ENCODE peak calls at places on chromosomes 3 and 15, in nine cellular contexts. A, D, X, J, I, M, P, N and E are unnamed samples.

GRCh38 chr3:105647047-105647446 is 221.8 kb downstream of the CBLB start:
- DNase-seq in N (peak), D (no peak), M (no peak), A (no peak), I (peak), J (no peak), X (no peak), P (peak), E (no peak)

GRCh38 chr3:71413572-71413971 is 170.0 kb downstream of the FOXP1 start:
- DNase-seq in I (no peak), M (no peak), D (no peak), X (no peak), J (no peak), A (no peak), N (no peak), P (no peak), E (no peak)

GRCh38 chr3:118089563-118089962 is 945.1 kb downstream of the IGSF11 start:
- DNase-seq in J (no peak), D (no peak), N (no peak), M (no peak), I (no peak), P (no peak), A (no peak), X (no peak), E (no peak)

GRCh38 chr15:43132830-43133428 is 457 bp upstream of the TMEM62 start:
- DNase-seq in J (no peak), A (no peak), N (no peak), M (no peak), I (no peak), X (no peak), P (no peak), D (no peak), E (peak)

GRCh38 chr15:61938249-61938648 is 122.0 kb downstream of the VPS13C start:
- DNase-seq in M (no peak), P (no peak), J (no peak), X (no peak), I (no peak), D (no peak), N (no peak), A (no peak), E (no peak)

GRCh38 chr15:99055555-99056134 is 48.1 kb upstream of the PGPEP1L start:
- DNase-seq in M (no peak), D (no peak), N (no peak), J (no peak), A (no peak), X (no peak), I (no peak), P (no peak), E (no peak)

GRCh38 chr15:86711476-86711875 is 631.8 kb downstream of the AGBL1 start:
- DNase-seq in N (no peak), A (no peak), J (no peak), M (no peak), I (no peak), D (no peak), X (no peak), P (no peak), E (no peak)

GRCh38 chr3:179973931-179974361 is 62.8 kb downstream of the PEX5L start:
- DNase-seq in A (no peak), M (no peak), I (peak), J (no peak), D (no peak), N (no peak), X (peak), P (no peak), E (peak)

GRCh38 chr3:134148534-134148933 is 102.1 kb downstream of the RYK start:
- DNase-seq in P (no peak), A (no peak), X (no peak), N (no peak), I (no peak), D (no peak), M (no peak), J (no peak), E (no peak)

GRCh38 chr3:45105855-45106655 is 40.1 kb downstream of the CDCP1 start:
- DNase-seq in I (peak), J (peak), X (peak), N (peak), A (no peak), P (no peak), D (no peak), M (no peak), E (no peak)

GRCh38 chr15:80068578-80068977 is 9.1 kb downstream of the ZFAND6 start:
- DNase-seq in D (no peak), A (no peak), P (no peak), X (peak), I (no peak), N (no peak), J (no peak), M (no peak), E (no peak)

GRCh38 chr15:70584838-70585706 is 178.3 kb downstream of the UACA start:
- DNase-seq in X (no peak), N (no peak), I (peak), D (peak), J (peak), P (peak), M (no peak), A (no peak), E (peak)
- TF ChIP-seq CTCF in X (no peak), N (peak), I (peak), D (peak), J (no peak), P (peak), M (peak), A (peak), E (peak)

GRCh38 chr3:147619925-147620580 is 210.9 kb downstream of the ZIC1 start:
- DNase-seq in N (no peak), A (no peak), X (no peak), D (no peak), I (no peak), M (no peak), P (no peak), J (no peak), E (peak)

GRCh38 chr3:147613710-147614109 is 204.5 kb downstream of the ZIC1 start:
- DNase-seq in X (peak), M (no peak), J (no peak), A (no peak), D (peak), N (no peak), I (no peak), P (no peak), E (no peak)

GRCh38 chr3:147614210-147614609 is 205.0 kb downstream of the ZIC1 start:
- DNase-seq in J (no peak), N (no peak), D (no peak), P (no peak), M (no peak), A (no peak), I (no peak), X (peak), E (no peak)

GRCh38 chr3:147618636-147619035 is 209.5 kb downstream of the ZIC1 start:
- DNase-seq in P (no peak), J (no peak), I (no peak), X (no peak), M (no peak), D (no peak), A (no peak), N (no peak), E (no peak)

GRCh38 chr3:147616998-147617619 is 207.9 kb downstream of the ZIC1 start:
- DNase-seq in A (no peak), I (peak), X (no peak), M (no peak), J (no peak), P (peak), D (no peak), N (no peak), E (no peak)
- TF ChIP-seq CTCF in A (no peak), I (no peak), X (peak), M (peak), J (no peak), P (peak), D (peak), N (peak), E (peak)

GRCh38 chr15:69593488-69593887 is 140.9 kb downstream of the RPLP1 start:
- DNase-seq in M (no peak), D (no peak), X (no peak), I (no peak), J (peak), P (no peak), N (no peak), A (no peak), E (no peak)
- TF ChIP-seq CTCF in M (no peak), D (no peak), X (no peak), I (no peak), J (no peak), P (no peak), N (no peak), A (no peak), E (no peak)

DNA sequence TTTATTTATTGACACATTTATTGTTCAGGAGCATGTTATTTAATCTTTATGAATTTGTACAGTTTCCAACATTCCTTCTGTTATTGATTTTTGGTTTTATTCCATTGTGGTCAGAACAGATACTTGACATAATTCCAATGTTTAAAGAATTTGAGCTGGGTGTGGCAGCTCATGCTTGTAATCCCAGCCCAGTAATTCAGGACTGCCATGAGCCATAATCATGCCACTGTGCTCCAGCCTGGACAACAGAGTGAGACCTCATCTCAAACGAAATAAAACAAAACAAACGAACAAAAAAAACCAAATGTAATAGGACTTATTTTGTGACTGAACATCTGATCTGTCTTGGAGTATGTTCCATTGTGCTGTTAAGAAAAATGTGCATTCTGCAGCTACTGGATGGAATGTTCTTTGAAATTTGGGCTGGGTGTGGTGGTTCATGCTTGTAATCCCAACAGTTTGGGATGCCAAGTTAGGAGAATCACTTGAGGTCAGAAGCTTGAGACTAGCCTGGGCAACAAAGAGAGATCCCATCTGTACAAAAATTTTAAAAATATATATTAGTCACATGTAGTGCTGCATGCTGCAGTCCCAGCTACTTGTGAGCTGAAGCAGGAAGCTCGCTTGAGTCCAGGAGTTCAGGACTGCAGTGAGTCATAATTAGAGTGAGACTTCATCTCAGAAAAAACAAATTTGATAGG is 62.7 kb upstream of the PLSCR4 start:
- DNase-seq in M (no peak), A (no peak), X (peak), J (no peak), I (no peak), D (no peak), P (peak), N (peak), E (no peak)
- TF ChIP-seq CTCF in M (no peak), A (no peak), X (no peak), J (no peak), I (no peak), D (no peak), P (no peak), N (no peak), E (no peak)

GRCh38 chr3:102226463-102226862 is 208.4 kb upstream of the ZPLD1 start:
- DNase-seq in J (no peak), A (no peak), M (no peak), P (no peak), D (no peak), X (no peak), N (no peak), I (no peak), E (no peak)

GRCh38 chr3:102224171-102224570 is 210.6 kb upstream of the ZPLD1 start:
- DNase-seq in A (peak), D (peak), J (no peak), I (peak), P (peak), X (peak), M (no peak), N (peak), E (no peak)

GRCh38 chr3:102223139-102223538 is 211.7 kb upstream of the ZPLD1 start:
- DNase-seq in J (no peak), I (peak), X (no peak), M (no peak), A (no peak), N (no peak), P (no peak), D (no peak), E (no peak)

GRCh38 chr3:102229062-102229655 is 205.7 kb upstream of the ZPLD1 start:
- DNase-seq in N (peak), P (peak), A (peak), J (peak), M (peak), I (peak), X (peak), D (peak), E (peak)

DNA sequence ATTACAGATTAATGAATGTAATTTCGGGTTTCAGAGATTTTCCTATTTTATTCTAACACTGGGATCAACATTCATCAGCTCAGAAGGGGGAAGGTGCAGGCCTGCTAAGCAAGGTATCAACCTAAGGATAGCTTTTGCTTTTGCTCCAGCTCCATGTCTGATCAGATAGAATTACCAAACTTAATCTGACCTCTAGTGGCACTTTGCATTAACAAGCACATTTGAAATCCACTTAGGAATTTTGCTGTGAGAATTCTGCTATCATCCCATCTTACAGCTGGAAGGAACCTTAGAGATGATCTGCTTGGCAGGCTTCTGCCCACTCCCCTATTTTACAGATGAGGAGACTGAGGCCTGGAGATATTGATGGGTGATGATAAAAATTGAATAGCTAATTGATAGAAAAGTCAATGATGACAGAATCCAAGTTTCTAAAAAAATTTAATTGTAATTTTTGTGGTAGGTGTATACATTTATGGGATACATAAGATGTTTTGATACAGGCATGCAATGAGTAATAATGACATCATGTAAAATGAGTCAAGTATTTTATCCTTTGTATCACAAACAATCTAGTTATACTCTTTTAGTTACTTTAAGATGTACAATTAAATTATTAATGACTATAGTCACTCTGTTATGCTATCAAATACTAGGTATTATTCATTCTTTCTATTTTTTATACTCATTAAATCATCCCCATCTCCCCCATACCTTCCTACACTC is 209.2 kb upstream of the ZPLD1 start:
- DNase-seq in J (no peak), X (peak), M (no peak), P (peak), N (peak), I (peak), A (peak), D (peak), E (no peak)
- TF ChIP-seq CTCF in J (no peak), X (peak), M (peak), P (peak), N (peak), I (peak), A (peak), D (peak), E (peak)

GRCh38 chr3:5305681-5305983 is 118.1 kb downstream of the EDEM1 start:
- DNase-seq in D (no peak), X (no peak), N (no peak), P (no peak), A (no peak), I (no peak), M (no peak), J (no peak), E (no peak)
- TF ChIP-seq CTCF in D (no peak), X (no peak), N (no peak), P (peak), A (no peak), I (no peak), M (no peak), J (no peak), E (no peak)

GRCh38 chr15:51736069-51736468 is 1.4 kb downstream of the LYSMD2 start:
- DNase-seq in M (no peak), X (peak), J (no peak), N (no peak), P (no peak), I (peak), A (no peak), D (peak), E (no peak)

GRCh38 chr15:51735611-51736010 is 1.8 kb downstream of the LYSMD2 start:
- DNase-seq in P (no peak), D (no peak), X (peak), I (peak), J (no peak), M (no peak), N (no peak), A (no peak), E (no peak)

GRCh38 chr15:51736646-51737537 is 563 bp downstream of the LYSMD2 start:
- DNase-seq in I (peak), M (peak), D (peak), P (peak), N (no peak), A (peak), X (peak), J (peak), E (no peak)

GRCh38 chr15:51737538-51738305 is at the start of gene LYSMD2:
- DNase-seq in I (peak), A (peak), P (peak), M (peak), N (peak), J (peak), D (peak), X (peak), E (peak)

DNA sequence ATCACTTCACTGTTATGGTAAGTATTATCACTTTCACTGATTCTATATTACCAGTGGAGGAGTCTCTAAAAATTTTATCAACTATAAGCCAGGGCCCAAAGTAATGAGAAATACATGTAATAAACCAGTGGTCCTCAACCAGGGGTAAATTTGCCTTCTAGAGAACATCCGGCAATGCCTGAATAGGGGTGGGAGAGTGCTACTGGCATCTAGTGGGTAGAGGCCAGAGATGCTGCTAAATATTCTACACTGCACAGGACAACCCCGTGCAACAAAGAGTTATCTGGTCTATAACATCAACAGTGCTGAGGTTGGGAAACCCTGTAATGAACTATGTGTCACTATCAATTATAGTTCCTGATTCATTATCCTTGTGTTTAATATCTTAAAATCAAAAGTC is 2.2 kb downstream of the LYSMD2 start:
- DNase-seq in A (no peak), X (peak), P (no peak), M (no peak), I (peak), N (no peak), D (no peak), J (no peak), E (no peak)
- TF ChIP-seq CTCF in A (no peak), X (peak), P (peak), M (no peak), I (peak), N (peak), D (peak), J (no peak), E (no peak)

GRCh38 chr3:100006570-100007271 is 107.6 kb downstream of the FILIP1L start:
- DNase-seq in I (no peak), D (no peak), X (no peak), J (no peak), P (peak), N (peak), A (no peak), M (no peak), E (no peak)
- TF ChIP-seq CTCF in I (no peak), D (no peak), X (no peak), J (no peak), P (no peak), N (peak), A (peak), M (peak), E (no peak)

GRCh38 chr3:185732782-185733181 is 92.1 kb downstream of the IGF2BP2 start:
- DNase-seq in J (no peak), A (no peak), P (no peak), M (no peak), X (no peak), D (no peak), I (no peak), N (peak), E (no peak)

GRCh38 chr3:185730550-185730949 is 94.3 kb downstream of the IGF2BP2 start:
- DNase-seq in A (no peak), I (no peak), D (no peak), P (no peak), M (no peak), X (no peak), J (no peak), N (no peak), E (no peak)

GRCh38 chr3:185734725-185735096 is 90.1 kb downstream of the IGF2BP2 start:
- DNase-seq in J (no peak), I (no peak), M (no peak), N (no peak), P (no peak), X (no peak), A (no peak), D (no peak), E (no peak)

GRCh38 chr3:185737020-185737419 is 87.8 kb downstream of the IGF2BP2 start:
- DNase-seq in P (no peak), I (no peak), D (no peak), X (no peak), A (no peak), N (no peak), J (no peak), M (no peak), E (no peak)

GRCh38 chr3:185733980-185734724 is 90.7 kb downstream of the IGF2BP2 start:
- DNase-seq in X (peak), N (peak), A (peak), M (no peak), J (no peak), P (peak), I (peak), D (peak), E (peak)
- TF ChIP-seq CTCF in X (peak), N (peak), A (peak), M (peak), J (no peak), P (peak), I (peak), D (peak), E (peak)